ENCODE peak calls at places on chromosomes 3 and 15, in seven cellular contexts. E is COLO829, A is T-helper 2 cell, O is transverse colon, R is fibroblast of mammary gland, Q is cerebellum, M is psoas muscle. L is an unnamed sample.
A peak's percentile ranks its signal among the peaks of the same experiment; 100 is the strongest.

GRCh38 chr3:50321146-50321843 is 1.2 kb downstream of the HYAL2 start:
- DNase-seq in A (peak; percentile 58), R (peak; percentile 79), M (peak; percentile 92), E (peak; percentile 91), O (peak; percentile 91), Q (peak; percentile 92), L (peak; percentile 78)

GRCh38 chr15:51620647-51621046 is 1.9 kb downstream of the DMXL2 start:
- DNase-seq in Q (no peak), E (no peak), A (no peak), R (no peak), M (no peak), O (no peak), L (no peak)

GRCh38 chr3:9217784-9218513 is 31.5 kb downstream of the SRGAP3 start:
- DNase-seq in A (no peak), R (no peak), O (no peak), E (no peak), M (no peak), Q (no peak), L (no peak)

GRCh38 chr3:133574260-133574881 is 885 bp downstream of the CDV3 start:
- DNase-seq in O (peak; percentile 80), R (peak; percentile 82), Q (peak; percentile 68), M (peak; percentile 78), E (no peak), A (peak; percentile 52), L (peak; percentile 52)

GRCh38 chr15:80850941-80851451 is 71.8 kb downstream of the CEMIP start:
- DNase-seq in R (no peak), M (no peak), O (no peak), A (no peak), Q (no peak), E (no peak), L (no peak)

GRCh38 chr3:13021934-13022265 is 51.3 kb downstream of the IQSEC1 start:
- DNase-seq in R (no peak), Q (no peak), A (no peak), M (no peak), O (no peak), E (no peak), L (no peak)

GRCh38 chr3:189573004-189573403 is 58.2 kb upstream of the TP63 start:
- DNase-seq in M (no peak), E (no peak), A (no peak), O (no peak), R (no peak), Q (no peak), L (no peak)

GRCh38 chr3:120773932-120774331 is 31.4 kb downstream of the GTF2E1 start:
- DNase-seq in Q (no peak), A (no peak), R (peak; percentile 24), M (no peak), O (no peak), E (peak; percentile 36), L (no peak)

GRCh38 chr15:34757262-34757661 is 2.5 kb upstream of the GJD2 start:
- DNase-seq in A (no peak), Q (no peak), E (no peak), R (no peak), M (no peak), O (no peak), L (no peak)

GRCh38 chr3:46006646-46007045 is 11.0 kb upstream of the FYCO1 start:
- DNase-seq in A (no peak), M (no peak), R (peak; percentile 94), E (no peak), O (no peak), Q (no peak), L (no peak)

GRCh38 chr3:138381950-138382715 is 33.8 kb downstream of the MRAS start:
- DNase-seq in A (no peak), E (no peak), M (peak; percentile 74), Q (peak; percentile 24), O (peak; percentile 33), R (peak; percentile 76), L (no peak)

GRCh38 chr15:60444289-60444912 is 34.5 kb downstream of the ICE2 start:
- DNase-seq in E (peak; percentile 10), R (peak; percentile 59), Q (no peak), A (no peak), O (no peak), M (no peak), L (no peak)

GRCh38 chr3:58336135-58336882 is 3.6 kb downstream of the PXK start:
- DNase-seq in O (no peak), R (peak; percentile 98), M (no peak), E (no peak), Q (no peak), A (no peak), L (no peak)

GRCh38 chr3:55524565-55525244 is 37.6 kb upstream of the WNT5A start:
- DNase-seq in E (no peak), A (no peak), Q (no peak), O (no peak), R (peak; percentile 69), M (no peak), L (no peak)

GRCh38 chr3:11220230-11220629 is 52.0 kb upstream of the ATG7 start:
- DNase-seq in E (no peak), O (no peak), Q (no peak), R (no peak), M (no peak), A (no peak), L (no peak)

GRCh38 chr15:78345726-78346125 is 5.6 kb downstream of the CRABP1 start:
- DNase-seq in A (no peak), Q (no peak), O (no peak), R (no peak), E (peak; percentile 49), M (no peak), L (no peak)

GRCh38 chr3:28253040-28253715 is 11.8 kb downstream of the CMC1 start:
- DNase-seq in R (no peak), O (no peak), M (no peak), E (no peak), A (no peak), Q (no peak), L (no peak)

GRCh38 chr3:115146032-115146417 is 1.1 kb downstream of the ZBTB20 start:
- DNase-seq in A (no peak), R (peak; percentile 88), O (peak; percentile 67), Q (peak; percentile 42), E (peak; percentile 64), M (peak; percentile 22), L (peak; percentile 23)

GRCh38 chr3:55708921-55709320 is 221.8 kb upstream of the WNT5A start:
- DNase-seq in M (no peak), E (no peak), R (no peak), O (no peak), A (no peak), Q (no peak), L (no peak)

GRCh38 chr3:11078826-11079520 is 75.3 kb upstream of the HRH1 start:
- DNase-seq in Q (no peak), E (no peak), R (no peak), O (no peak), A (no peak), M (no peak), L (no peak)

GRCh38 chr3:193782280-193782654 is 189.3 kb downstream of the OPA1 start:
- DNase-seq in Q (no peak), R (no peak), O (peak; percentile 35), E (no peak), A (no peak), M (no peak), L (no peak)

GRCh38 chr15:35256555-35256954 is 171.5 kb upstream of the NANOGP8 start:
- DNase-seq in M (no peak), O (no peak), A (no peak), E (no peak), Q (no peak), R (peak; percentile 59), L (no peak)

GRCh38 chr15:51121118-51121517 is 26.4 kb upstream of the TNFAIP8L3 start:
- DNase-seq in M (no peak), A (no peak), R (peak; percentile 99), O (no peak), Q (no peak), E (no peak), L (no peak)

GRCh38 chr3:137105277-137105977 is 147.6 kb downstream of the IL20RB start:
- DNase-seq in Q (peak; percentile 48), E (peak; percentile 73), O (no peak), A (no peak), R (peak; percentile 66), M (no peak), L (peak; percentile 28)

GRCh38 chr15:92565351-92566125 is 90.0 kb downstream of the FAM174B start:
- DNase-seq in M (no peak), O (no peak), R (no peak), E (no peak), A (no peak), Q (no peak), L (no peak)

GRCh38 chr3:61358364-61358763 is 107.1 kb upstream of the FHIT start:
- DNase-seq in E (no peak), R (peak; percentile 4), O (peak; percentile 74), M (peak; percentile 47), A (no peak), Q (no peak), L (no peak)

GRCh38 chr15:70362911-70363310 is 265.2 kb upstream of the TLE3 start:
- DNase-seq in R (peak; percentile 39), M (peak; percentile 29), A (no peak), Q (peak; percentile 16), O (peak; percentile 29), E (no peak), L (no peak)

GRCh38 chr3:120399372-120399771 is 50.2 kb upstream of the LRRC58 start:
- DNase-seq in A (no peak), O (no peak), R (no peak), Q (no peak), M (no peak), E (no peak), L (no peak)

GRCh38 chr3:124131158-124132115 is 139.5 kb upstream of the ROPN1 start:
- DNase-seq in Q (no peak), R (peak; percentile 24), A (no peak), O (no peak), M (peak; percentile 22), E (no peak), L (no peak)

GRCh38 chr3:127799476-127800222 is 22.7 kb downstream of the MGLL start:
- DNase-seq in A (no peak), M (no peak), Q (no peak), R (peak; percentile 95), E (no peak), O (no peak), L (no peak)

GRCh38 chr3:20608054-20608738 is 422.2 kb upstream of the SGO1 start:
- DNase-seq in M (no peak), Q (no peak), A (no peak), E (no peak), O (no peak), R (no peak), L (no peak)

GRCh38 chr3:134535186-134535974 is 49.5 kb downstream of the CEP63 start:
- DNase-seq in R (no peak), Q (no peak), A (no peak), O (no peak), E (no peak), M (no peak), L (no peak)

GRCh38 chr15:78369161-78369560 is 29.0 kb downstream of the CRABP1 start:
- DNase-seq in E (no peak), Q (no peak), A (no peak), R (no peak), M (no peak), O (no peak), L (no peak)

GRCh38 chr15:54559405-54560064 is 581.3 kb downstream of the UNC13C start:
- DNase-seq in O (peak; percentile 16), R (no peak), M (no peak), Q (no peak), A (no peak), E (no peak), L (no peak)

GRCh38 chr3:177195941-177196472 is 1.3 kb downstream of the TBL1XR1 start:
- DNase-seq in A (no peak), M (no peak), O (no peak), R (no peak), Q (no peak), E (no peak), L (no peak)

GRCh38 chr3:4222574-4222973 is 80.6 kb upstream of the SETMAR start:
- DNase-seq in E (no peak), O (no peak), Q (no peak), M (no peak), R (no peak), A (no peak), L (no peak)

GRCh38 chr15:70376929-70377691 is 279.4 kb upstream of the TLE3 start:
- DNase-seq in M (peak; percentile 50), A (no peak), E (peak; percentile 25), O (peak; percentile 3), Q (peak; percentile 57), R (peak; percentile 76), L (no peak)

L was measured in memory B cell.